ENCODE peak calls at places on chromosomes 13 and 19, in seven cellular contexts. F, E, T, Z, C, A and L are unnamed samples.
A peak's percentile ranks its signal among the peaks of the same experiment; 100 is the strongest.

GRCh38 chr13:27349458-27349857 is 75.0 kb upstream of the GTF3A start:
- DNase-seq in F (no peak), E (no peak), T (peak; percentile 33), Z (no peak), C (no peak), A (peak; percentile 46), L (no peak)

GRCh38 chr13:31987535-31988170 is 43.9 kb upstream of the FRY start:
- DNase-seq in F (no peak), E (no peak), T (no peak), Z (no peak), C (no peak), A (no peak), L (no peak)

GRCh38 chr19:3184847-3185481 is 766 bp upstream of the NCLN start:
- DNase-seq in F (peak; percentile 73), E (peak; percentile 79), T (no peak), Z (peak; percentile 57), C (peak; percentile 46), A (peak; percentile 75), L (peak; percentile 28)

GRCh38 chr13:30681489-30682242 is 53.7 kb upstream of the ALOX5AP start:
- DNase-seq in F (no peak), E (no peak), T (peak; percentile 77), Z (no peak), C (no peak), A (peak; percentile 38), L (peak; percentile 54)

GRCh38 chr13:108115739-108116138 is 99.6 kb downstream of the LIG4 start:
- DNase-seq in F (no peak), E (no peak), T (no peak), Z (no peak), C (no peak), A (no peak), L (no peak)

GRCh38 chr13:30045916-30046704 is 195.7 kb upstream of the UBL3 start:
- DNase-seq in F (no peak), E (no peak), T (peak; percentile 81), Z (no peak), C (no peak), A (peak; percentile 85), L (peak; percentile 56)

GRCh38 chr19:51668167-51668566 is 21.5 kb upstream of the SIGLEC14 start:
- DNase-seq in F (no peak), E (no peak), T (no peak), Z (no peak), C (no peak), A (no peak), L (no peak)

GRCh38 chr13:105346141-105346766 is 1189.2 kb downstream of the EFNB2 start:
- DNase-seq in F (no peak), E (no peak), T (peak; percentile 69), Z (no peak), C (peak; percentile 54), A (peak; percentile 82), L (peak; percentile 92)

GRCh38 chr13:30551194-30551593 is 66.5 kb upstream of the USPL1 start:
- DNase-seq in F (peak; percentile 41), E (peak; percentile 52), T (peak; percentile 43), Z (no peak), C (no peak), A (no peak), L (peak; percentile 5)

GRCh38 chr13:52187029-52187423 is 27.6 kb upstream of the NEK3 start:
- DNase-seq in F (no peak), E (no peak), T (no peak), Z (no peak), C (no peak), A (no peak), L (no peak)
- H3K4me3 ChIP-seq in F (no peak overlapping the region), E (no peak overlapping the region), T (no peak overlapping the region), Z (no peak overlapping the region), C (no peak overlapping the region), A (no peak overlapping the region), L (no peak overlapping the region)

GRCh38 chr19:36775768-36776167 is 3.2 kb upstream of the ZNF850 start:
- DNase-seq in F (no peak), E (no peak), T (no peak), Z (no peak), C (no peak), A (no peak), L (no peak)
- H3K4me3 ChIP-seq in F (no peak overlapping the region), E (no peak overlapping the region), T (no peak overlapping the region), Z (no peak overlapping the region), C (peak overlapping the region; percentile 19), A (peak overlapping the region; percentile 30), L (peak overlapping the region; percentile 22)

GRCh38 chr19:1750343-1751021 is 2.8 kb upstream of the ONECUT3 start:
- DNase-seq in F (peak; percentile 57), E (no peak), T (no peak), Z (no peak), C (no peak), A (no peak), L (no peak)

GRCh38 chr19:1748703-1749341 is 4.5 kb upstream of the ONECUT3 start:
- DNase-seq in F (peak; percentile 87), E (no peak), T (no peak), Z (no peak), C (no peak), A (no peak), L (no peak)

GRCh38 chr19:1751367-1752008 is 1.8 kb upstream of the ONECUT3 start:
- DNase-seq in F (peak; percentile 55), E (no peak), T (no peak), Z (no peak), C (no peak), A (no peak), L (no peak)

GRCh38 chr19:1748115-1748702 is 5.1 kb upstream of the ONECUT3 start:
- DNase-seq in F (peak; percentile 86), E (no peak), T (no peak), Z (no peak), C (no peak), A (no peak), L (no peak)

DNA sequence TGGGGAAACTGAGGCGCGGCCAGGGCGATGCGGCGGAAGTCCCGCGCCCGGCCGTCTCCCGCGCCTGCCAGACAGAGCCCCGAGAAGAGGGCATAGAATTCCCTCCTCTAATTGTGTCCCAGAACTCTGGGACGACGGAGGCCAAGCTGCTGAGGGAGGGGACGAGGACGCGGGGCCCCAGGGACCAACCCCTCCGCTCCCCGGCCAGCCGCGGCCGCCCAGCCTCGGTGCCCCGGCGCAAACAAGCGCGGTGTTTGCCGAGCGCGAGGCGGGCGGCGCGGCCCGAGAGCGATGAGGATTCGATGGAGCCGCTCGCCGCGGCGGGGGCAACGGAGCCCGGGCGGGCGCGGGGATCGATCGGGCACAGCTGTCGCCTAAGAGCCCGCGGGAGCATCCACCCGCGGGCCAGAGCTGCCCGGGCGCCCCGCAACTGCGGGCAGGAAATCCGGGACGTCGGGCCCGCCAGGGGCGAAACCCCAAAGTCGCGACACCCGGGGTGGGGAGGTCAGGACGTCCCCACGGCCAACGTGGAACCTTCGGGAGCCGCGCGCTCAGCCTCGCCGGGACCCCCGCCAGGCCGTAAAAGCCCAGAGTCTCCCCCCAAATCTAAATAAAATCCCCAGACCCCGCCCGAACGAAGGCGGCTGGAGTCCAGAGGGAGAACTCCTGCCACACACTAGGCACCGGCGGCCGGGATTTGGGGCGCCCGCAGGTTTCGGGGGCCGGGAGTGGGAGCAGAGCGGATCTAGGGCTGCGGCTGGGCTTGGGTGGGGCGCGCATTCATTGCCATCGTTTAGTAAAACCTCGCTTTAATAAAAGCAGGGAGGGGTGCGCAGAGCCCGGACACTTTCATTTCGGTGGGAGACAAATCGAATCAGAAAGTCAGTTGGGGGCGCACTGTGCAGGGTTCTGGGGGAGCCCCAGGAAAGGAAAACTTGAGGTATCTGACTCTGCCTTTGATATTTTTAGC is 3.6 kb upstream of the ONECUT3 start:
- DNase-seq in F (peak; percentile 83), E (peak; percentile 63), T (no peak), Z (no peak), C (no peak), A (no peak), L (no peak)
- H3K4me3 ChIP-seq in F (no peak overlapping the region), E (no peak overlapping the region), T (no peak overlapping the region), Z (no peak overlapping the region), C (no peak overlapping the region), A (no peak overlapping the region), L (no peak overlapping the region)

GRCh38 chr19:33215438-33216197 is 10.0 kb downstream of the SLC7A10 start:
- DNase-seq in F (no peak), E (no peak), T (no peak), Z (no peak), C (no peak), A (no peak), L (no peak)

GRCh38 chr19:33212024-33212772 is 13.5 kb downstream of the SLC7A10 start:
- DNase-seq in F (peak; percentile 49), E (no peak), T (no peak), Z (no peak), C (no peak), A (no peak), L (no peak)

GRCh38 chr19:33214621-33215020 is 11.0 kb downstream of the SLC7A10 start:
- DNase-seq in F (peak; percentile 89), E (peak; percentile 81), T (peak; percentile 15), Z (no peak), C (no peak), A (peak; percentile 24), L (no peak)

GRCh38 chr19:33210266-33210940 is 15.2 kb downstream of the SLC7A10 start:
- DNase-seq in F (peak; percentile 65), E (no peak), T (no peak), Z (no peak), C (no peak), A (no peak), L (no peak)

DNA sequence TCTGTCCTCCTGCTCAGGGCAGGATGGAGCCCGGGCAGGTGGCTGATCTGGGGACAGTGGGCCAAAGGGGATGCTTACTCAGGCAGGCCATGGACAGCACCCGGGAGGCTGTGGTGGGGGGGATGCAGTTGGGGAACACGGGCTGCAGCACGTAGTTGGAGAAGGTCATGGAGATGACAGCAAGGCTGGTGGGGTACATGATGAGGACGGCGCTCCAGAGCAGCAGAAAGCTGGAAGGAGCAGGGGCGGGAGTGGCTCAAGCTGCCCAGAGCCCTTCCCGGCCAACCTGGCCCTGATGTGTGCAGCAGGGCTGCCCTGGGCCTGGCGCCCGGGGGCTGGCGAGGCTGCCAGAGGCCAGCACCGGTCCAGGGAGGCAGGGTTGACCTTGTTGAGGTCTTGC is 12.9 kb downstream of the SLC7A10 start:
- DNase-seq in F (peak; percentile 60), E (no peak), T (no peak), Z (no peak), C (no peak), A (no peak), L (no peak)
- H3K4me3 ChIP-seq in F (no peak overlapping the region), E (no peak overlapping the region), T (no peak overlapping the region), Z (no peak overlapping the region), C (no peak overlapping the region), A (no peak overlapping the region), L (no peak overlapping the region)